ENCODE peak calls at places on chromosomes 4 and X, in six cellular contexts. I, S, B, P, W and C are unnamed samples.

GRCh38 chr4:66837496-66837895 is 707.8 kb downstream of the CENPC start:
- DNase-seq in P (no peak), B (no peak), W (no peak), I (no peak), S (no peak), C (no peak)

GRCh38 chr4:69147334-69147733 is 51.1 kb downstream of the UGT2B7 start:
- DNase-seq in I (no peak), P (no peak), W (no peak), S (no peak), B (no peak), C (no peak)

GRCh38 chr4:184826315-184827266 is 823 bp upstream of the ACSL1 start:
- DNase-seq in S (no peak), W (no peak), I (peak), B (no peak), P (peak), C (no peak)

GRCh38 chrX:134926864-134927263 is 63.9 kb upstream of the SMIM10 start:
- DNase-seq in P (no peak), B (no peak), I (no peak), S (no peak), W (no peak), C (no peak)

GRCh38 chrX:43655151-43655676 is 885 bp upstream of the MAOA start:
- DNase-seq in S (no peak), B (peak), I (no peak), P (peak), W (peak), C (no peak)

GRCh38 chrX:153673398-153674218 is at the start of gene PNCK:
- DNase-seq in W (no peak), S (no peak), P (no peak), I (no peak), B (no peak), C (no peak)

GRCh38 chr4:80125252-80126177 is 52.5 kb upstream of the ANTXR2 start:
- DNase-seq in I (peak), S (peak), W (peak), B (no peak), P (peak), C (no peak)

GRCh38 chr4:72631296-72631695 is 62.3 kb upstream of the ADAMTS3 start:
- DNase-seq in W (peak), I (no peak), B (peak), S (peak), P (peak), C (peak)

GRCh38 chrX:34126011-34126410 is 6.1 kb downstream of the FAM47A start:
- DNase-seq in P (no peak), I (no peak), W (no peak), B (no peak), S (no peak), C (no peak)

GRCh38 chr4:137749466-137749865 is 217.2 kb upstream of the PCDH18 start:
- DNase-seq in P (peak), B (peak), S (no peak), W (no peak), I (no peak), C (no peak)

GRCh38 chrX:44447214-44447613 is 95.4 kb downstream of the FUNDC1 start:
- DNase-seq in B (no peak), W (peak), I (no peak), P (no peak), S (no peak), C (no peak)

GRCh38 chr4:39729557-39729956 is 31.6 kb downstream of the UBE2K start:
- DNase-seq in B (no peak), W (peak), S (no peak), I (no peak), P (peak), C (peak)

GRCh38 chrX:11426712-11427081 is 133.5 kb downstream of the AMELX start:
- DNase-seq in S (no peak), I (no peak), B (no peak), P (no peak), W (no peak), C (no peak)
- H3K4me3 ChIP-seq in S (no peak), I (peak), B (peak), P (peak), W (no peak), C (peak)

DNA sequence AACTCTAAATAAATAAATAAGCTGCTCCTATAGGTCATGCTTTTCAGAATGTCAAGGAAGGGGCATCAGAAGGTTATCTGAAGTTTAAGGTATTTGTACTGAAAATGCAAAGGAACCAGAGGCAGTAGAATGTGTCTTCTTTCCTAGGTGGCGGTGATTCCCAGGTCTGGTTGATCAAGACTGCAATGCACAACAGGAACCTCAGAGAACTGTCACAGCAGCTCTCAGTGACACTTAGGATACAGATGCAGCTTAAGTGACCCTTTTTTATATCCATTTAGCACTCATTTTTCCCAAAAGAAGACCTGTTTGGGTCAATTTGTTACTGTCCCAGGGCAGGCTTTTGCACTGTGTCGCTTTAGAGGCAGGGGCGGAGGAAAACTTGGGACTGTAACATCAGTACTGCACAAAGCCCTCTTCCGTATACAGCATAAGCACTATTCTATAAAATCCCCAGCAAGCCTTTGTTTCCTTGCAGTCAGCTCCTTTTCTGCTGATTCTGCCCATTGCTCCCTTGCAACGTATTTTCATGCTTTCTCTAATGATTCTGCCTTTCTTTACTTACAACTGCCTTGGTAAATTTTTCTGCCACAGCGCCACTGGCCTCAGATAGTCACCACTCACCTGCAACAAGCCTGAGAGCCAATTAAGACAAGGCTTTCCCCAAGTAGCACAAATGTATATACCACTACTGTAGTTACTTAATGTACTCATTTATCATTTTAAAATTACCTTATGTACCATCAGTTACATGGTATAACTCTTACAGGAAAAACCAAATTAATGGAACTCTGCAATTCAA is 1.5 kb upstream of the MND1 start:
- DNase-seq in B (no peak), I (no peak), P (no peak), S (no peak), W (no peak), C (no peak)
- H3K4me3 ChIP-seq in B (no peak), I (no peak), P (no peak), S (no peak), W (no peak), C (no peak)

GRCh38 chrX:136867096-136867491 is 13.4 kb downstream of the RBMX start:
- DNase-seq in P (peak), I (no peak), S (no peak), B (no peak), W (no peak), C (no peak)
- H3K4me3 ChIP-seq in P (no peak), I (no peak), S (no peak), B (no peak), W (no peak), C (no peak)

GRCh38 chr4:144562019-144562740 is 83.8 kb upstream of the HHIP start:
- DNase-seq in B (no peak), I (no peak), W (no peak), P (no peak), S (no peak), C (no peak)
- H3K4me3 ChIP-seq in B (no peak), I (no peak), W (no peak), P (no peak), S (no peak), C (no peak)

GRCh38 chr4:21952549-21952948 is 4.0 kb upstream of the KCNIP4 start:
- DNase-seq in S (no peak), P (no peak), B (no peak), W (no peak), I (peak), C (no peak)

GRCh38 chr4:21949073-21949457 is 493 bp upstream of the KCNIP4 start:
- DNase-seq in P (peak), W (peak), I (no peak), S (no peak), B (no peak), C (no peak)

GRCh38 chr4:21946858-21947257 is 1.7 kb downstream of the KCNIP4 start:
- DNase-seq in P (no peak), S (no peak), W (no peak), B (no peak), I (no peak), C (no peak)

GRCh38 chr4:21947768-21948346 is 715 bp downstream of the KCNIP4 start:
- DNase-seq in W (no peak), P (peak), I (no peak), B (no peak), S (no peak), C (no peak)

GRCh38 chr4:21948347-21949072 is at the start of gene KCNIP4:
- DNase-seq in B (peak), S (no peak), W (peak), P (peak), I (no peak), C (no peak)
- H3K4me3 ChIP-seq in B (peak), S (no peak), W (peak), P (peak), I (no peak), C (peak)

DNA sequence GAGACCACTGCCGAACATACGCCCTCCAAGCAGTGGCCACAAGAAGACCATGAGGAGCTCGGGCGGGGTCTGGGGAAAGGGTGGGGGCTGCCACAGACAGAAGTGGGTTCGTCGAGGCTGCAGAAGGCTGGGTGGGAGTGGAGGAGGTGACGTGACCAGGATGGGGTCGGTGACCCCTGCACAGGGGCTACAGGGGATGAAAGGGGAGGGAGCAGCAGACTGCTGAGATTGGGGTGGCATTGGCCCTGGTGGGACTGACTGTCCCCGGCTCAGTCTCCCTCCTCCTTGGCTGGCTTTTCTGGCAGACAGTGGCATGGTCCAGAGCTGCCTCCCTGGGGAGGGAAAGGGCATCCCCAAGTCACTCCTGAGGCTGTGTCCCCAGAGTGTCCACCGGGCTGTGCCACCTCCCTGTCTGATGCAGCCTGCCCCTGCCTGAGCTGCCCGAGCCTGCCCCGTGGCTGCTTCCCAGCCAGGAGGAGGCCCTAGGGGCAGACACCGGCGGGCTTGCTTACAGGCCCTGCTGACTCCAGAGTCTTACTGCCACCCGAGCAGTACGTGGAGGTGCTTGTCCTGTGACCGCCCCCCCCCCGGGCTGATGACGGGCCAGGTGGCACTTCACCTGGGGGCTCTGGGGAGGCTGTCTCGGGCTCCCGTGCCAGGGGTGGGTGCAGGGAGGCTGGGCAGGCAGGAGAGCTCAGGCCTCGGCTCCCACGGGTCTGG is 7.2 kb downstream of the SH3BP2 start:
- DNase-seq in B (no peak), S (no peak), P (peak), I (peak), W (no peak), C (no peak)
- H3K4me3 ChIP-seq in B (no peak), S (no peak), P (no peak), I (peak), W (no peak), C (peak)